ENCODE peak calls at places on chromosomes 4 and X, in five cellular contexts. F is cardiac muscle cell; I is endothelial cell of umbilical vein; H is CD8-positive, alpha-beta T cell; N is stomach. L is an unnamed sample.

GRCh38 chr4:5631352-5632042 is 76.9 kb downstream of the EVC2 start:
- DNase-seq in F (no peak), I (no peak), H (no peak), N (no peak), L (peak; percentile 10)

GRCh38 chr4:80956421-80956820 is 74.1 kb upstream of the BMP3 start:
- DNase-seq in F (no peak), I (no peak), H (no peak), N (no peak), L (no peak)

GRCh38 chr4:7763106-7763505 is 176.6 kb downstream of the AFAP1 start:
- DNase-seq in F (no peak), I (no peak), H (no peak), N (no peak), L (no peak)

GRCh38 chr4:181308476-181309170 is 934.6 kb upstream of the TENM3 start:
- DNase-seq in F (no peak), I (no peak), H (no peak), N (peak; percentile 26), L (no peak)

GRCh38 chr4:99847362-99847976 is 30.8 kb downstream of the DAPP1 start:
- DNase-seq in F (no peak), I (no peak), H (no peak), N (no peak), L (no peak)

GRCh38 chr4:4409416-4410115 is 22.7 kb downstream of the NSG1 start:
- DNase-seq in F (no peak), I (no peak), H (no peak), N (no peak), L (no peak)

GRCh38 chr4:169993531-169993930 is 32.7 kb downstream of the MFAP3L start:
- DNase-seq in F (no peak), I (no peak), H (no peak), N (no peak), L (no peak)

GRCh38 chr4:88599298-88599697 is 7.0 kb downstream of the HERC3 start:
- DNase-seq in F (no peak), I (peak; percentile 71), H (no peak), N (no peak), L (no peak)

GRCh38 chr4:122826596-122827257 is at the start of gene FGF2:
- DNase-seq in F (peak; percentile 71), I (peak; percentile 68), H (no peak), N (peak; percentile 31), L (no peak)

GRCh38 chr4:48905363-48906015 is 1.1 kb downstream of the OCIAD2 start:
- DNase-seq in F (no peak), I (peak; percentile 41), H (no peak), N (peak; percentile 31), L (peak; percentile 74)

GRCh38 chrX:110156167-110156754 is 153.3 kb downstream of the TMEM164 start:
- DNase-seq in F (peak; percentile 21), I (no peak), H (no peak), N (no peak), L (no peak)

GRCh38 chr4:152920768-152921167 is 15.4 kb upstream of the FHDC1 start:
- DNase-seq in F (no peak), I (no peak), H (no peak), N (no peak), L (no peak)

GRCh38 chr4:18042754-18043153 is 21.2 kb upstream of the LCORL start:
- DNase-seq in F (no peak), I (no peak), H (no peak), N (no peak), L (no peak)
- TF ChIP-seq CTCF in F (peak; percentile 11), I (no peak), H (peak; percentile 31), N (peak; percentile 15), L (peak; percentile 32)

GRCh38 chrX:2696698-2697215 is 5.7 kb downstream of the CD99 start:
- DNase-seq in F (no peak), I (peak; percentile 96), H (peak; percentile 30), N (no peak), L (peak; percentile 95)

GRCh38 chrX:2697741-2698294 is 6.7 kb downstream of the CD99 start:
- DNase-seq in F (no peak), I (peak; percentile 30), H (no peak), N (no peak), L (no peak)

GRCh38 chrX:2698604-2699003 is 7.5 kb downstream of the CD99 start:
- DNase-seq in F (no peak), I (no peak), H (no peak), N (no peak), L (peak; percentile 65)

GRCh38 chrX:2694868-2695267 is 3.8 kb downstream of the CD99 start:
- DNase-seq in F (no peak), I (peak; percentile 27), H (no peak), N (no peak), L (no peak)

GRCh38 chrX:2697306-2697705 is 6.2 kb downstream of the CD99 start:
- DNase-seq in F (no peak), I (no peak), H (no peak), N (no peak), L (peak; percentile 69)
- H3K4me3 ChIP-seq in F (no peak overlapping the region), I (no peak overlapping the region), H (peak overlapping the region; percentile 19), N (peak overlapping the region; percentile 21), L (no peak overlapping the region)

DNA sequence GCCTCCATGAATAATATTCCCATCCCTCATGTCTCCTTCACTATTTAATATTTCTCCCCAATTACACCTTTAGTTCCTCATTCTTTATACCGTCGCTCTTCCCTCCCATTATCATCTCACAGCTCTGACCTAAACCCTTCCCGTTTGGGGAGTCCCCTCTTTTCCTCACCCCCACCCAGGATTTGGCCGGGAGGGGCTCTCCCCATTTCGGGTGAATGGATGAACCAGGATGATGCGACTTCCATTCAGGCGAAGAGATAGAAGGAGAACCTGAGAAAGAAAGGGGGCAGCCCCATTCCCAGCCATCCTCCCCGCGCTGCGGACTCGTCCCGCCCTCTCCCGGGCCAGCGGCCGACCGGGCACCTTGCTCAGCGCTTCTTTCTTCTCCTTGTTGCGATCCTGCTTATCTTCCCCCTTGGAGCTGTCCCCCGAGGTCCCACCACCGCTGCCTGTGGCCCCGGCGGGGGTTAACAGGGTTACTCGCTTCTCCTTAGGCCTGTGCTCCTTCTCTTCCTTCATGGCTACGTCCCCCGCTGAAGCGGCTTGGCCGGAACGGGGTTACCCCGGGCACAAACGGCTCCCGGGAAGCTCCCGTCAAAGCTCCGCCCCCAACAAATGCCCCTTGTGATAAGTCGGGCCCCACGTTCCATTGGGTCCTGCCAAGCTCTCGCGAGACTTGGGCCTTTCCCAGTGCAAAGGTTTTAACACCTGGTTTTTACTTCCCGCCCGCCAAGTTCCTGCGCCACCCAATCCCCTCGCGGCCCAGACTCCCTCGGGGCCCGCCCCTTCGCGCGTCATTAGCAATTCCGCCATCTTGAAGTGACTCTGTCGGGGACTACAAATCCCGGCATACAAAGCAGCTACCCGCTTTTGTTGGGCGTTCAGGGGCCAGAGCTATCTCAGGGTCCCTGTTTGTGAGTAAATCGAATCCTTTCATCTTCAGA is at the start of gene UPF3B:
- DNase-seq in F (peak; percentile 97), I (peak; percentile 97), H (peak; percentile 85), N (peak; percentile 96), L (peak; percentile 91)
- H3K27me3 ChIP-seq in F (no peaks in the 10 kb centered on the region), I (no peaks in the 10 kb centered on the region), H (no peaks in the 10 kb centered on the region), N (no peaks in the 10 kb centered on the region), L (no peaks in the 10 kb centered on the region)

DNA sequence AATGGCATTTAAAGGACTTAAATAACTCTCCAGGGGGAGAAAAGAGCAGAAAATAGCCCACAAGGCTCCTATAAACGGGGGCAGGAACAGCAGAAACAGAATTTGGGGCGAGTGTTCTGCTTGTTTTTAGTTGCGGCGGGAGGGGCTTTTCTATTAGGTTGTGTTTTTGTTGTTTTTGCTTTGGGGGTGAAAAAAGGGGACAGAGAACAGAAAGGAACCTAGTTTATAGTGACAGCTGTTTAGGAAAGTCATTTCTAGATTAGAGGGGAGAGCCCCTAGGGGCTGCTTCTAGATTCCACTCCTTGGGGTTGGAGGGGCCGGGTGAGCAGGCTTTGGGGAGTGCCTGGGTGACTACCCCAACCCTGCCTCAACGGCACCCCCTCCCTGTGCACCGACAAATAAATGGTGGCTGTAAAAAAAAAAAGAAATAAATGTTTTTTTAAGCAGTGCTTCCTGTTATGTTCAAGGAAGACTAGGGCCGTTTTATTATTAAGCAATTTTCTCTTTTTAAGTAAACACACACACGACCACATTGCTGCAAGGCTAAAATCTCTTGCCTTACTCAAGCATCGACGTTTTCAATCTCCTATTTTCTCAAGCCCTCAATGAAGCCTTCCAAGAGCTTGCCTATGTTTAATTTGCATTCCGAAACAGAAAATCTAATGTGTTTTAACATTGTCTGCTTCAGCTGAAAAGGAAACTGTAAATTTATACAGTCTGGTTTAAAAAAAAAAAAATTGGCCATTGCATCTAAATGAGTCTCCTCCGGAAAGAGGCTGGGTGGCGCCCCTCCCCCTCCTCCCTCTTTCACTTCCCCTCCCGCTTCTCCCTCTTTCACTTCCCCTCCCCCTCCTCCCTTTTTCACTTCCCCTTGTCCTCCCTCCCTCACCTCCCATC is 123.3 kb upstream of the TBL1X start:
- DNase-seq in F (peak; percentile 48), I (peak; percentile 54), H (no peak), N (peak; percentile 68), L (no peak)
- TF ChIP-seq CTCF in F (no peak), I (no peak), H (no peak), N (no peak), L (no peak)

GRCh38 chr4:68272860-68273259 is 27.4 kb upstream of the TMPRSS11B start:
- DNase-seq in F (no peak), I (no peak), H (no peak), N (no peak), L (peak; percentile 49)
- H3K4me3 ChIP-seq in F (no peak overlapping the region), I (no peak overlapping the region), H (no peak overlapping the region), N (no peak overlapping the region), L (no peak overlapping the region)

DNA sequence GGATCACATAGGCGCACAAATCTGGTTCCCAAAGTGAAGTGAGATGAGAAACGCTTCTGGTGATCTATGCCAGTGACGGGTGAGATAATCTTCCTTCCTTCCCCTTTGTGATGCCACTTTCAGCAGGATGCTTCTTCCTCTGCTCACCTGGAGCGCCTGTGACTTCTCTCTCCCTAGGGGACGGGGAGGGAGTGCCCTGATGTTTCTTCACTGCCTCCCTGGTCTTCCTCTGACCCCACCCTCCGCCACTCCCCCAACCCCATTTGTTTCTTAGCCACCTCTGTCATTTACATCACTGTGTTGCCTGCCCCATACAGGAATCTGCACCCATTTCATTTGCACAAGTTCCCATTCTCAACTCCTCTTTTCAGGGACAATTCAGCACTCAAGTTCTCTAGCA is 139.0 kb upstream of the MID1 start:
- DNase-seq in F (no peak), I (no peak), H (no peak), N (no peak), L (no peak)
- H3K27me3 ChIP-seq in F (no peaks in the 10 kb centered on the region), I (no peaks in the 10 kb centered on the region), H (no peaks in the 10 kb centered on the region), N (no peaks in the 10 kb centered on the region), L (no peaks in the 10 kb centered on the region)

GRCh38 chr4:24655971-24656370 is 71.6 kb upstream of the DHX15 start:
- DNase-seq in F (no peak), I (no peak), H (no peak), N (no peak), L (no peak)

GRCh38 chr4:24655326-24655725 is 71.0 kb upstream of the DHX15 start:
- DNase-seq in F (no peak), I (no peak), H (no peak), N (no peak), L (no peak)

GRCh38 chr4:24656906-24657305 is 72.6 kb upstream of the DHX15 start:
- DNase-seq in F (no peak), I (no peak), H (no peak), N (no peak), L (peak; percentile 48)

GRCh38 chr4:24659241-24659961 is 75.0 kb upstream of the DHX15 start:
- DNase-seq in F (no peak), I (no peak), H (no peak), N (no peak), L (peak; percentile 38)

GRCh38 chr4:24657768-24658617 is 73.6 kb upstream of the DHX15 start:
- DNase-seq in F (no peak), I (no peak), H (no peak), N (peak; percentile 71), L (peak; percentile 99)
- TF ChIP-seq CTCF in F (no peak), I (no peak), H (no peak), N (no peak), L (no peak)

GRCh38 chr4:41362647-41363383 is 106.1 kb downstream of the UCHL1 start:
- DNase-seq in F (no peak), I (no peak), H (no peak), N (no peak), L (no peak)
- H3K4me3 ChIP-seq in F (no peak overlapping the region), I (no peak overlapping the region), H (no peak overlapping the region), N (no peak overlapping the region), L (no peak overlapping the region)

L was measured in bronchial epithelial cell.